ENCODE peak calls at places on chromosome 6, in five cellular contexts. Z is IMR-90, J is K562, C is HepG2, F is SK-N-SH. H is an unnamed sample.

GRCh38 chr6:158003910-158004695 is 22.4 kb downstream of the SYNJ2 start:
- DNase-seq in Z (no peak), J (no peak), C (no peak), F (no peak), H (no peak)

GRCh38 chr6:29702519-29703103 is 20.6 kb upstream of the HLA-F start:
- DNase-seq in Z (no peak), J (peak; percentile 80), C (peak; percentile 19), F (peak; percentile 71), H (no peak)

GRCh38 chr6:14713008-14713452 is 532.8 kb upstream of the JARID2 start:
- DNase-seq in Z (peak; percentile 91), J (no peak), C (no peak), F (no peak), H (no peak)

GRCh38 chr6:110549277-110549676 is 72.9 kb upstream of the SLC22A16 start:
- DNase-seq in Z (no peak), J (peak; percentile 57), C (no peak), F (no peak), H (no peak)

GRCh38 chr6:69026243-69026642 is 391.2 kb downstream of the ADGRB3 start:
- DNase-seq in Z (peak; percentile 15), J (no peak), C (no peak), F (no peak), H (no peak)

GRCh38 chr6:37538107-37538506 is 38.4 kb upstream of the CCDC167 start:
- DNase-seq in Z (no peak), J (peak; percentile 59), C (peak; percentile 39), F (no peak), H (no peak)

GRCh38 chr6:49541210-49541724 is 9.2 kb upstream of the C6orf141 start:
- DNase-seq in Z (peak; percentile 52), J (no peak), C (peak; percentile 57), F (no peak), H (no peak)

GRCh38 chr6:39850897-39851296 is 58.7 kb downstream of the DAAM2 start:
- DNase-seq in Z (peak; percentile 7), J (no peak), C (no peak), F (no peak), H (peak; percentile 17)

GRCh38 chr6:26379236-26380139 is 3.4 kb upstream of the BTN2A2 start:
- DNase-seq in Z (no peak), J (no peak), C (no peak), F (no peak), H (no peak)

GRCh38 chr6:102197211-102197610 is 803.7 kb downstream of the GRIK2 start:
- DNase-seq in Z (no peak), J (no peak), C (no peak), F (no peak), H (no peak)

GRCh38 chr6:89260832-89261231 is 43.7 kb upstream of the GABRR1 start:
- DNase-seq in Z (no peak), J (no peak), C (peak; percentile 21), F (peak; percentile 28), H (no peak)

GRCh38 chr6:21946298-21946783 is 350.5 kb downstream of the PRL start:
- DNase-seq in Z (peak; percentile 98), J (no peak), C (no peak), F (no peak), H (no peak)

GRCh38 chr6:31918069-31918725 is 9.3 kb upstream of the C2 start:
- DNase-seq in Z (no peak), J (no peak), C (no peak), F (no peak), H (no peak)

GRCh38 chr6:156437084-156437879 is 339.9 kb upstream of the ARID1B start:
- DNase-seq in Z (no peak), J (no peak), C (no peak), F (no peak), H (no peak)

GRCh38 chr6:123810214-123810613 is 6.5 kb downstream of the NKAIN2 start:
- DNase-seq in Z (no peak), J (no peak), C (no peak), F (no peak), H (no peak)

GRCh38 chr6:135830971-135831370 is 20.5 kb upstream of the PDE7B start:
- DNase-seq in Z (no peak), J (no peak), C (no peak), F (no peak), H (no peak)

GRCh38 chr6:42140051-42140450 is 2.4 kb downstream of the C6orf132 start:
- DNase-seq in Z (no peak), J (no peak), C (no peak), F (no peak), H (no peak)

GRCh38 chr6:161011509-161012480 is 20.2 kb downstream of the MAP3K4 start:
- DNase-seq in Z (peak; percentile 17), J (no peak), C (no peak), F (no peak), H (no peak)

GRCh38 chr6:43953794-43954310 is 173.4 kb downstream of the MRPL14 start:
- DNase-seq in Z (no peak), J (no peak), C (peak; percentile 57), F (peak; percentile 61), H (no peak)

GRCh38 chr6:12941422-12941821 is 224.9 kb downstream of the PHACTR1 start:
- DNase-seq in Z (no peak), J (no peak), C (no peak), F (no peak), H (no peak)

GRCh38 chr6:125818225-125818657 is 27.5 kb downstream of the NCOA7 start:
- DNase-seq in Z (peak; percentile 17), J (no peak), C (no peak), F (no peak), H (no peak)

GRCh38 chr6:45822269-45822812 is 193.3 kb downstream of the CLIC5 start:
- DNase-seq in Z (no peak), J (no peak), C (no peak), F (no peak), H (no peak)

GRCh38 chr6:13195826-13196225 is 132.5 kb downstream of the TBC1D7 start:
- DNase-seq in Z (no peak), J (no peak), C (no peak), F (no peak), H (no peak)

GRCh38 chr6:168417660-168418059 is 23.3 kb upstream of the SMOC2 start:
- DNase-seq in Z (no peak), J (no peak), C (no peak), F (no peak), H (no peak)

GRCh38 chr6:101393291-101394251 is at the start of gene GRIK2:
- DNase-seq in Z (peak; percentile 47), J (peak; percentile 12), C (no peak), F (peak; percentile 81), H (no peak)

GRCh38 chr6:149895702-149896310 is 2.1 kb downstream of the RAET1E start:
- DNase-seq in Z (peak; percentile 62), J (no peak), C (no peak), F (peak; percentile 44), H (no peak)

GRCh38 chr6:27863962-27864905 is 48.0 kb downstream of the OR2B2 start:
- DNase-seq in Z (peak; percentile 15), J (no peak), C (no peak), F (no peak), H (no peak)

GRCh38 chr6:121503633-121504032 is 68.2 kb downstream of the GJA1 start:
- DNase-seq in Z (peak; percentile 70), J (no peak), C (no peak), F (no peak), H (no peak)

GRCh38 chr6:167703781-167704180 is 122.9 kb upstream of the AFDN start:
- DNase-seq in Z (no peak), J (no peak), C (no peak), F (no peak), H (no peak)

GRCh38 chr6:30344191-30344867 is 627 bp upstream of the RPP21 start:
- DNase-seq in Z (no peak), J (peak; percentile 66), C (no peak), F (no peak), H (no peak)

GRCh38 chr6:170076466-170077165 is 214.3 kb downstream of the DLL1 start:
- DNase-seq in Z (no peak), J (no peak), C (no peak), F (peak; percentile 15), H (no peak)

GRCh38 chr6:139374357-139375238 is at the start of gene CITED2:
- DNase-seq in Z (peak; percentile 96), J (peak; percentile 85), C (peak; percentile 90), F (peak; percentile 87), H (peak; percentile 79)

GRCh38 chr6:139373928-139374356 is 506 bp downstream of the CITED2 start:
- DNase-seq in Z (no peak), J (peak; percentile 17), C (no peak), F (no peak), H (no peak)

GRCh38 chr6:139375239-139376053 is 998 bp upstream of the CITED2 start:
- DNase-seq in Z (peak; percentile 98), J (peak; percentile 88), C (peak; percentile 96), F (peak; percentile 79), H (peak; percentile 65)

GRCh38 chr6:139376604-139377218 is 2.3 kb upstream of the CITED2 start:
- DNase-seq in Z (peak; percentile 41), J (no peak), C (peak; percentile 48), F (no peak), H (no peak)

GRCh38 chr6:139376054-139376355 is 1.6 kb upstream of the CITED2 start:
- DNase-seq in Z (no peak), J (peak; percentile 39), C (no peak), F (no peak), H (peak; percentile 38)
- TF ChIP-seq MXI1 in Z (no peak), J (no peak), C (no peak), F (no peak), H (no peak)

GRCh38 chr6:87700729-87701675 is 1.0 kb downstream of the AKIRIN2 start:
- DNase-seq in Z (peak; percentile 62), J (peak; percentile 77), C (peak; percentile 73), F (peak; percentile 69), H (peak; percentile 43)
- TF ChIP-seq USF2 in Z (no peak), J (no peak), C (no peak), F (no peak), H (no peak)

GRCh38 chr6:36467625-36468024 is 24.8 kb downstream of the KCTD20 start:
- DNase-seq in Z (no peak), J (no peak), C (no peak), F (no peak), H (no peak)

GRCh38 chr6:36461646-36462045 is 18.8 kb downstream of the KCTD20 start:
- DNase-seq in Z (no peak), J (no peak), C (no peak), F (no peak), H (no peak)

GRCh38 chr6:36460916-36461315 is 18.1 kb downstream of the KCTD20 start:
- DNase-seq in Z (no peak), J (no peak), C (no peak), F (no peak), H (no peak)

GRCh38 chr6:36464233-36464632 is 21.4 kb downstream of the KCTD20 start:
- DNase-seq in Z (no peak), J (no peak), C (no peak), F (no peak), H (no peak)

DNA sequence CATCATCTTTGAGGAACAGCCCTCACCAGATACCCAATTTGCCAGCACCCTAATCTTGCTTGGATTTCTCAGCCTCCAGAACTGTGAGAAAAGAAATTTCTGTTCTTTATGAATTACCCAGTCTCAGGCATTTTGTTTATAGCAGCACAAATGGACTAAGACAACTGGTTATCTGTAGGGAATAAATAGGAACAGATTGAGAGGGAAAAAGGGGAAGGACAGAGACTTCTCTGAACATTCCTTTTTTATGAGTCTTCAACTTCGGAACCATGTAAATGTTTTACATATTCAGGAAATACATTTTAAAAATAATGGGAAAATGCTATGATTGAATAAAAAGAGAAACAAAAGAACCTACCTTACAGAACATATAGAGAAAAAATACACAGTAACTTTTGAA is 20.9 kb downstream of the KCTD20 start:
- DNase-seq in Z (peak; percentile 55), J (no peak), C (no peak), F (no peak), H (no peak)
- TF ChIP-seq MXI1 in Z (no peak), J (no peak), C (no peak), F (no peak), H (no peak)

GRCh38 chr6:16413399-16413798 is 175.0 kb downstream of the GMPR start:
- DNase-seq in Z (peak; percentile 37), J (no peak), C (no peak), F (no peak), H (no peak)
- TF ChIP-seq USF2 in Z (no peak), J (no peak), C (no peak), F (no peak), H (no peak)

H was measured in GM12878.